ENCODE peak calls at places on chromosomes 6 and 20, in nine cellular contexts. Z is CD8-positive, alpha-beta T cell; U is dorsolateral prefrontal cortex; Q is astrocyte; I is stimulated activated CD4-positive, alpha-beta T cell treated with anti-CD3 and anti-CD28 coated beads, TNF-alpha, amount 100 ng/mL, for 4 hours; P is heart right ventricle; T is sciatic nerve; N is NCI-H446; A is neural crest cell. O is an unnamed sample.

GRCh38 chr20:48262396-48262795 is 477.1 kb upstream of the SULF2 start:
- DNase-seq in A (no peak), Z (no peak), I (no peak), P (no peak), N (no peak), U (no peak), Q (no peak), T (no peak), O (no peak)

GRCh38 chr6:16559091-16559490 is 202.2 kb downstream of the ATXN1 start:
- DNase-seq in P (no peak), T (no peak), A (no peak), Q (no peak), Z (no peak), N (peak), U (no peak), I (no peak), O (no peak)

GRCh38 chr6:56955171-56956155 is 556 bp downstream of the BEND6 start:
- DNase-seq in P (peak), U (peak), I (no peak), Z (no peak), Q (peak), A (peak), T (peak), N (peak), O (peak)

GRCh38 chr6:138094260-138094659 is 13.0 kb downstream of the PERP start:
- DNase-seq in U (no peak), Q (no peak), T (no peak), I (no peak), N (no peak), A (no peak), Z (no peak), P (no peak), O (no peak)

GRCh38 chr6:169222126-169222525 is 31.5 kb downstream of the THBS2 start:
- DNase-seq in U (no peak), Z (no peak), T (peak), A (no peak), N (no peak), Q (no peak), I (no peak), P (no peak), O (no peak)

GRCh38 chr6:69791065-69791471 is 5.7 kb downstream of the LMBRD1 start:
- DNase-seq in A (no peak), Z (no peak), I (no peak), P (no peak), U (no peak), Q (peak), T (no peak), N (no peak), O (no peak)

GRCh38 chr20:49483018-49483705 is 694 bp upstream of the KCNB1 start:
- DNase-seq in Q (no peak), Z (no peak), P (no peak), A (no peak), I (no peak), U (no peak), T (no peak), N (no peak), O (no peak)

GRCh38 chr6:136772685-136773472 is 19.4 kb downstream of the MAP3K5 start:
- DNase-seq in P (peak), A (no peak), U (no peak), Q (peak), Z (no peak), T (no peak), I (no peak), N (no peak), O (no peak)

GRCh38 chr20:23255658-23256385 is 94.8 kb upstream of the NXT1 start:
- DNase-seq in T (no peak), U (no peak), Q (no peak), P (no peak), Z (no peak), I (no peak), N (no peak), A (no peak), O (no peak)

GRCh38 chr6:80622641-80623040 is 516.2 kb downstream of the BCKDHB start:
- DNase-seq in N (no peak), P (peak), A (no peak), U (no peak), Q (no peak), T (no peak), Z (no peak), I (no peak), O (no peak)

GRCh38 chr20:49586967-49587587 is 19.1 kb upstream of the PTGIS start:
- DNase-seq in P (no peak), Q (peak), U (no peak), T (no peak), N (no peak), A (no peak), Z (no peak), I (no peak), O (no peak)

GRCh38 chr20:32387262-32387661 is 29.1 kb downstream of the ASXL1 start:
- DNase-seq in N (no peak), Z (peak), I (no peak), U (no peak), P (no peak), Q (peak), A (no peak), T (no peak), O (no peak)

GRCh38 chr6:90219168-90219985 is 77.3 kb downstream of the BACH2 start:
- DNase-seq in P (peak), I (no peak), U (no peak), T (no peak), A (peak), Q (peak), Z (no peak), N (peak), O (peak)

GRCh38 chr6:14612016-14612415 is 494.4 kb downstream of the CD83 start:
- DNase-seq in Z (no peak), A (no peak), T (no peak), P (no peak), I (no peak), Q (peak), N (no peak), U (no peak), O (no peak)

GRCh38 chr20:43459022-43459942 is 1.6 kb downstream of the SRSF6 start:
- DNase-seq in Z (no peak), U (no peak), Q (no peak), A (peak), N (no peak), P (no peak), I (no peak), T (peak), O (no peak)

GRCh38 chr20:47982574-47983360 is 197.5 kb upstream of the SULF2 start:
- DNase-seq in Z (no peak), Q (no peak), I (no peak), N (no peak), A (no peak), T (no peak), U (no peak), P (no peak), O (no peak)

GRCh38 chr6:1291381-1291780 is 20.5 kb upstream of the FOXQ1 start:
- DNase-seq in Z (no peak), I (no peak), Q (no peak), P (no peak), U (no peak), T (no peak), A (no peak), N (no peak), O (no peak)

GRCh38 chr6:127352519-127352918 is 9.1 kb upstream of the ECHDC1 start:
- DNase-seq in N (no peak), T (no peak), I (no peak), Q (no peak), A (no peak), Z (no peak), U (no peak), P (no peak), O (no peak)

GRCh38 chr6:142088858-142089216 is 43.9 kb upstream of the GJE1 start:
- DNase-seq in N (no peak), A (no peak), I (no peak), P (peak), Q (peak), T (no peak), Z (no peak), U (no peak), O (no peak)

GRCh38 chr6:37127961-37128862 is 41.7 kb upstream of the PIM1 start:
- DNase-seq in I (no peak), A (no peak), T (no peak), U (no peak), Z (no peak), Q (peak), P (no peak), N (no peak), O (no peak)

GRCh38 chr20:1210501-1210900 is 7.2 kb downstream of the C20orf202 start:
- DNase-seq in P (no peak), A (no peak), U (no peak), I (no peak), Z (no peak), N (no peak), T (no peak), Q (no peak), O (no peak)

GRCh38 chr6:43192911-43193310 is 10.9 kb downstream of the CUL9 start:
- DNase-seq in A (no peak), Z (no peak), N (no peak), U (no peak), T (no peak), P (no peak), Q (no peak), I (no peak), O (no peak)

O was measured in hypothalamus.